ENCODE peak calls at places on chromosomes 6 and 20, in ten cellular contexts. L is adrenal gland, C is upper lobe of right lung, D is progenitor cell of endocrine pancreas, X is hepatocyte, T is GM10248, R is body of pancreas, J is GM20000, U is cardiac fibroblast, B is OCI-LY7. M is an unnamed sample.

GRCh38 chr20:59006167-59006863 is 739 bp downstream of the CTSZ start:
- DNase-seq in R (no peak), C (peak; percentile 76), X (no peak), B (peak; percentile 34), L (peak; percentile 30), U (no peak), J (peak; percentile 44), D (no peak), T (no peak), M (no peak)

GRCh38 chr6:48570656-48571055 is 459.7 kb upstream of the PTCHD4 start:
- DNase-seq in T (no peak), U (no peak), D (no peak), R (no peak), L (no peak), C (no peak), B (no peak), X (no peak), J (no peak), M (no peak)

GRCh38 chr20:17590245-17590644 is 20.4 kb downstream of the DSTN start:
- DNase-seq in D (no peak), R (no peak), U (no peak), T (no peak), B (no peak), C (no peak), J (no peak), L (no peak), X (no peak), M (no peak)

GRCh38 chr6:33577106-33577535 is 3.0 kb downstream of the BAK1 start:
- DNase-seq in C (peak; percentile 83), D (no peak), U (peak; percentile 34), R (peak; percentile 72), J (no peak), T (no peak), B (no peak), X (no peak), L (peak; percentile 97), M (no peak)

GRCh38 chr6:72621243-72622093 is at the start of gene KCNQ5:
- DNase-seq in X (peak; percentile 8), L (no peak), T (peak; percentile 38), U (peak; percentile 15), C (no peak), R (no peak), D (peak; percentile 21), B (peak; percentile 73), J (peak; percentile 71), M (peak; percentile 92)

GRCh38 chr6:112144145-112144926 is 56.9 kb downstream of the FAM229B start:
- DNase-seq in L (no peak), T (no peak), J (no peak), C (no peak), B (no peak), U (no peak), D (no peak), X (no peak), R (no peak), M (no peak)

GRCh38 chr6:148231572-148231971 is 111.1 kb upstream of the SASH1 start:
- DNase-seq in L (no peak), U (peak; percentile 24), B (no peak), X (no peak), T (no peak), J (no peak), D (no peak), C (no peak), R (no peak), M (no peak)

GRCh38 chr6:88220493-88220892 is 54.3 kb upstream of the CNR1 start:
- DNase-seq in C (no peak), D (no peak), T (peak; percentile 14), X (peak; percentile 38), J (peak; percentile 16), R (no peak), L (peak; percentile 1), B (peak; percentile 21), U (peak; percentile 2), M (no peak)

GRCh38 chr6:78619016-78619415 is 248.3 kb upstream of the IRAK1BP1 start:
- DNase-seq in J (no peak), U (no peak), B (no peak), C (no peak), R (no peak), X (no peak), D (no peak), T (no peak), L (no peak), M (no peak)

GRCh38 chr20:62603021-62603906 is 39.0 kb upstream of the SLCO4A1 start:
- DNase-seq in C (peak; percentile 90), T (peak; percentile 75), R (peak; percentile 89), B (peak; percentile 31), X (no peak), J (peak; percentile 75), U (peak; percentile 15), L (peak; percentile 80), D (no peak), M (no peak)
- TF ChIP-seq CTCF in C (no peak), T (no peak), R (no peak), B (no peak), X (no peak), J (no peak), U (no peak), L (no peak), D (no peak), M (no peak)

DNA sequence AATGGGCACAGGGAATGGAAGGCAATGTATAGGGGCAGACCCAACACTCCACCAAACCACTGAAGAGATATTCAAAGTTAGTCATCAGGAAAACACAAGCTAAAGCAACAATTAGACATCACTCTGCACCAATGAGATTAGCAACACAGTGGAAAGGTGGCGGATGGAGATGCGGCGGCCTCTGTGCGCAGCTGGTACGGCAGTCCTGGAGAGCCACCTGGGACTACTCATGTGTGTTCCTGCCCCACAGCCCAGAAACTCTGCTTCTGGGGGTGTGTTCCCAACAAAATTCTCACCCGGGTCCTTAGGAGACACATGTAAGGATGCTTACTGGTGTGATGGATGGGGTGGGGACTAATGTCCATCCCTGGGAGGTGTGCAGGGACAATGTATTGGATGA is 82.4 kb downstream of the DHX35 start:
- DNase-seq in X (no peak), D (no peak), C (no peak), B (no peak), T (no peak), L (no peak), R (no peak), U (no peak), J (no peak), M (no peak)
- TF ChIP-seq CTCF in X (no peak), D (no peak), C (no peak), B (no peak), T (no peak), L (no peak), R (no peak), U (no peak), J (no peak), M (no peak)

DNA sequence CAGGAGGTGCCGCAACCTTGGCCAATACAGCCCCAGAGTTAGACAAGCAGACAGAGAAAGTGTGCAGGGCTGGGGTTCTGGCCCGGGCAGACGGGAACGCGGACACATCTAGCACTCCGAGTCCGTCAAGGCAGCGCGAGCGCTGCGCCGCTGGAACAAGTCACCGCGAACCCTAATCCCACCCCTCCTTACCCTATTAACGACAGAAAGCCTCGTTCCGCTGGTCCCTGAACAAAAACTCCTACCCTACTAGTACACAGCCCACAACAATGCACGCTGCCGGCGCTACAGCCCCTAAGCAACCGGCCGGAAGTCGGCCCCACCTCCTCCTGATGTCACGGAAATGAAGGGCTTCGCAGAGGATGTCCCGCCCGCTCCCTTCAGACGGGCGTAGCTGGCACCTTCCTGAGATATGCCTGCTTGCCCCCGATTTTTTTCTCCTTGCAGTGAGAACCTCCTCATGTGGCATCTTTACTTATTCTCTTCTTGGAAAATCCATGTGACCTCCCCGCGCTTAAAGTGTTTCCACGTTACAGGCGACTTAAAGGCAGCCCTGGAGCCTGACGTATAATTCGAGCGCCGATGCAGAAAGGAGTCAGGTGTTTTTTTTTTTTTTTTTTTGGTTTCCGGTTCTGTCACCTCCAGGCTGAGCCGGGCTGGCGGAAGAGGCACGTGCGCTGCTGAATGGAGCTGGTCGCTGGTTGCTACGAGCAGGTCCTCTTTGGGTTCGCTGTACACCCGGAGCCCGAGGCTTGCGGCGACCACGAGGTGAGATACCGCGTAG is at the start of the genes C6orf52 and PAK1IP1:
- DNase-seq in R (peak; percentile 91), J (peak; percentile 89), X (peak; percentile 95), B (peak; percentile 97), D (peak; percentile 66), U (peak; percentile 95), C (peak; percentile 95), L (peak; percentile 93), T (peak; percentile 93), M (peak; percentile 95)
- TF ChIP-seq CTCF in R (no peak), J (no peak), X (no peak), B (no peak), D (no peak), U (no peak), C (no peak), L (no peak), T (no peak), M (peak; percentile 40)

GRCh38 chr6:110681543-110682459 is 133.5 kb downstream of the CDK19 start:
- DNase-seq in T (no peak), D (no peak), U (no peak), X (peak; percentile 26), L (no peak), R (no peak), C (no peak), J (no peak), B (no peak), M (no peak)
- TF ChIP-seq CTCF in T (no peak), D (no peak), U (no peak), X (no peak), L (no peak), R (no peak), C (no peak), J (no peak), B (no peak), M (no peak)

GRCh38 chr20:272718-273117 is 15.2 kb downstream of the DEFB132 start:
- DNase-seq in B (no peak), D (no peak), T (no peak), U (peak; percentile 26), J (no peak), X (no peak), L (no peak), C (no peak), R (no peak), M (no peak)
- TF ChIP-seq CTCF in B (no peak), D (no peak), T (no peak), U (no peak), J (no peak), X (no peak), L (no peak), C (no peak), R (no peak), M (no peak)

GRCh38 chr6:10951675-10952282 is 64.9 kb downstream of the SYCP2L start:
- DNase-seq in R (no peak), C (no peak), T (peak; percentile 37), X (peak; percentile 62), B (peak; percentile 22), D (no peak), L (no peak), J (peak; percentile 45), U (peak; percentile 77), M (no peak)
- TF ChIP-seq CTCF in R (peak; percentile 50), C (peak; percentile 41), T (peak; percentile 44), X (peak; percentile 80), B (peak; percentile 71), D (peak; percentile 61), L (peak; percentile 47), J (peak; percentile 39), U (peak; percentile 64), M (peak; percentile 92)